ENCODE peak calls at places on chromosomes 4 and X, in eight cellular contexts. W, X, M, L, H, A, Q and S are unnamed samples.

GRCh38 chr4:112973897-112974296 is 75.6 kb upstream of the ANK2 start:
- DNase-seq in W (no peak), X (no peak), M (no peak), L (no peak), H (no peak), A (no peak), Q (no peak), S (no peak)

GRCh38 chr4:101242441-101242840 is 104.9 kb downstream of the PPP3CA start:
- DNase-seq in W (no peak), X (no peak), M (no peak), L (no peak), H (no peak), A (no peak), Q (no peak), S (no peak)

GRCh38 chrX:1391707-1392375 is at the start of gene SLC25A6:
- DNase-seq in W (peak; percentile 99), X (peak; percentile 100), M (peak; percentile 99), L (peak; percentile 99), H (peak; percentile 99), A (peak; percentile 99), Q (peak; percentile 98), S (peak; percentile 99)

GRCh38 chr4:55633903-55634302 is 2.2 kb downstream of the NMU start:
- DNase-seq in W (no peak), X (no peak), M (no peak), L (no peak), H (no peak), A (no peak), Q (no peak), S (no peak)

GRCh38 chr4:3302164-3302785 is 9.5 kb downstream of the RGS12 start:
- DNase-seq in W (peak; percentile 28), X (peak; percentile 64), M (no peak), L (no peak), H (peak; percentile 48), A (peak; percentile 50), Q (no peak), S (peak; percentile 71)

GRCh38 chr4:139582044-139582443 is 26.0 kb upstream of the SETD7 start:
- DNase-seq in W (no peak), X (no peak), M (no peak), L (no peak), H (no peak), A (no peak), Q (no peak), S (no peak)

GRCh38 chrX:39850630-39851152 is 247.1 kb downstream of the BCOR start:
- DNase-seq in W (no peak), X (no peak), M (peak; percentile 68), L (no peak), H (no peak), A (no peak), Q (no peak), S (no peak)

GRCh38 chrX:72054776-72055495 is 76.8 kb downstream of the RTL5 start:
- DNase-seq in W (no peak), X (no peak), M (no peak), L (peak; percentile 42), H (no peak), A (no peak), Q (no peak), S (no peak)

GRCh38 chr4:138910201-138910913 is 105.2 kb upstream of the NOCT start:
- DNase-seq in W (no peak), X (no peak), M (peak; percentile 18), L (no peak), H (peak; percentile 37), A (no peak), Q (no peak), S (no peak)